ENCODE peak calls at places on chromosomes 1 and 21, in six cellular contexts. P, C, E, R, Z and N are unnamed samples.

GRCh38 chr21:45863751-45864150 is 117.8 kb upstream of the COL6A1 start:
- DNase-seq in P (no peak), C (no peak), E (no peak), R (no peak), Z (no peak), N (no peak)

GRCh38 chr1:2784854-2785630 is 16.5 kb downstream of the TTC34 start:
- DNase-seq in P (no peak), C (no peak), E (peak), R (no peak), Z (peak), N (no peak)

GRCh38 chr1:93715529-93716126 is 34.0 kb upstream of the BCAR3 start:
- DNase-seq in P (no peak), C (no peak), E (no peak), R (no peak), Z (no peak), N (no peak)

GRCh38 chr1:26156285-26157038 is 2.4 kb upstream of the FAM110D start:
- DNase-seq in P (peak), C (no peak), E (no peak), R (no peak), Z (no peak), N (no peak)

GRCh38 chr1:203048555-203049051 is 22.3 kb downstream of the PPFIA4 start:
- DNase-seq in P (peak), C (no peak), E (no peak), R (no peak), Z (no peak), N (no peak)

GRCh38 chr1:67463298-67463960 is 33.2 kb upstream of the SERBP1 start:
- DNase-seq in P (peak), C (no peak), E (no peak), R (no peak), Z (no peak), N (no peak)

GRCh38 chr1:45669859-45670655 is 16.3 kb downstream of the GPBP1L1 start:
- DNase-seq in P (no peak), C (no peak), E (no peak), R (no peak), Z (no peak), N (no peak)

GRCh38 chr1:216518844-216519627 is 95.8 kb upstream of the USH2A start:
- DNase-seq in P (no peak), C (no peak), E (no peak), R (no peak), Z (no peak), N (no peak)

GRCh38 chr1:83845437-83846071 is 153.4 kb downstream of the TTLL7 start:
- DNase-seq in P (no peak), C (no peak), E (no peak), R (no peak), Z (no peak), N (no peak)

GRCh38 chr1:233625510-233625981 is 11.6 kb downstream of the KCNK1 start:
- DNase-seq in P (no peak), C (no peak), E (no peak), R (no peak), Z (no peak), N (no peak)
- TF ChIP-seq POLR2AphosphoS5 in P (no peak), C (no peak), E (no peak), R (no peak), Z (no peak), N (no peak)

DNA sequence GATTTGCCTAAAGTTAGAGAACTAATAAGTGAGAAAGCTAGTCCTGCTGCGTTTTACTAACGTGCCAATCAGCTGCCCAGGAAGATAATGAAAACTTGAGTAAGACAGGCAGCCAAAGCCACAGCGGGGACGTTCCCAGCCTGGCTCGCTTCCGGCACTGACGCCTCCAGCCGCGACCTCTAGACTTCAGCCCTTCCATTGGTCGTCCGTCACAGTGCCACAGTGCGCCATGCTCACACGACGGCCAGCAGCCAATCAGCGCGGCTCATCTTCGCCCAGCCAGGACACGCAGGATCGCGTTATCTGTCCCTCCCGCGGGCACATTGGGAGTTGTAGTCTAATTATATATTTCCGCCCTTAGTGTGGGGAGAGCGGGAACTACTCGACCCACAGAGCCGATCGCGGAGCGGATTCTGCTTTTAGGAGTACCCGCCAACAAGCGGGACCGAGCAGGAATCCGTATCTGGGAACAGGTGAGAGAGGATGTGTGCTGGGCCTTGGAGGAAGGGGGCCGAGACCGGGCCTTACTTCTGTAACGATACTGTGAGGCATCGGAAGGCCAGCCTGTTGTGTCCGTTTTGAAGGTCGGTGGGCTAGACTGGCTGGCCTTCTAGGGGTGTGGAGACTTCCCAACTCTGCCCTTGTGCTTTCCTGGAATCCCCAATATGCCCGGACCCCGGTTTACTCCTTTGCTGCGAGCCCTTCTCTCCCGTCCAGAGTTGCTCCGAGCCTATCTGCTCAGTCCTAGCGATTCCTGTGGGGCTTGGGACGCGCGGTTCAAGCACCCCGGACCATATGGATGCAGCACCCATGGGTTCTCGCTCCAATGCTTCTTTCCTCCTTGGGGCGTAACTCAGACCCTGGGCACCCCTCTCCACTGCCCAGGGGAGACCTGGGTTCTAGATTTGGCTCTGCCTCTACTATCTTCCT is at the start of gene FDPS:
- DNase-seq in P (peak), C (peak), E (peak), R (peak), Z (peak), N (peak)
- TF ChIP-seq POLR2AphosphoS5 in P (peak), C (peak), E (peak), R (peak), Z (peak), N (peak)

GRCh38 chr1:29875557-29876028 is 639.3 kb downstream of the PTPRU start:
- DNase-seq in P (no peak), C (no peak), E (no peak), R (peak), Z (no peak), N (no peak)
- TF ChIP-seq POLR2AphosphoS5 in P (no peak), C (no peak), E (no peak), R (no peak), Z (no peak), N (no peak)

GRCh38 chr1:66258404-66259105 is 275.4 kb upstream of the SGIP1 start:
- DNase-seq in P (peak), C (no peak), E (no peak), R (no peak), Z (no peak), N (no peak)

GRCh38 chr1:66265796-66266195 is 268.2 kb upstream of the SGIP1 start:
- DNase-seq in P (no peak), C (no peak), E (no peak), R (no peak), Z (no peak), N (no peak)

GRCh38 chr1:66261370-66261769 is 272.6 kb upstream of the SGIP1 start:
- DNase-seq in P (no peak), C (no peak), E (no peak), R (no peak), Z (no peak), N (no peak)

GRCh38 chr1:66265268-66265667 is 268.7 kb upstream of the SGIP1 start:
- DNase-seq in P (no peak), C (no peak), E (no peak), R (no peak), Z (no peak), N (no peak)

GRCh38 chr1:66262233-66262632 is 271.7 kb upstream of the SGIP1 start:
- DNase-seq in P (no peak), C (peak), E (no peak), R (peak), Z (no peak), N (peak)
- TF ChIP-seq POLR2AphosphoS5 in P (no peak), C (peak), E (no peak), R (no peak), Z (peak), N (peak)

DNA sequence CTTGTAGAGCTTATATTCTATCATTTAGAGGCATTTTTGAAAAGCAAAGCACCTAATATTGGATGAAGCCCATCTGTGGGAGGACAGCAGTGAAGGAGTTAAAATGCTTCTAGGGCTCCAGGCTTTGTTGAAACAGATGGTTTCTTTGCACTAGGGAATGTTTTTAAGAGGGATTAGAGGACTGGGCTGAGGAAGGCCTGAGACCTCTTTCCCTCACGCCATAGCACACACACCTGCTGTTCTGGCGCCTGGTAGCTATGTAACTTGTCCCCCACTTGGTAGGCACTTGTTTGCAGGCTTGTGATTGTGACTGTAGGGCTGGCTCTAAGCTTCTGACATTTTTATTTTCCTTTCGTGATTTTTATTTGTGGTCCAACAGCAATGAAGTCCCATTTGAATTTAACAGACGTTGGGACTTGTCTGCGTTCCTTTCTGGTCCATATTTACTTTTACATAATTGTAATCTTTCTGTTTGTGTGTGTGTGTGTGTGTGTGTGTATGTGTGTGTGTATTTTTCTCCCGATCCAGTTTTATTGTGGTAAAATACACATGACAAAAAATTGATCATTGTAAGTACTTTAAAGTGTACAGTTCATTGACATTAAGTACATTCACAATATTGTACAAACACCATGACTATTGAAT is 33.6 kb upstream of the MACF1 start:
- DNase-seq in P (peak), C (no peak), E (no peak), R (no peak), Z (no peak), N (no peak)
- TF ChIP-seq POLR2AphosphoS5 in P (no peak), C (no peak), E (no peak), R (no peak), Z (no peak), N (no peak)